ENCODE peak calls at places on chromosomes 5 and 9, in four cellular contexts. X is fibroblast of lung, D is brain microvascular endothelial cell, P is progenitor cell of endocrine pancreas. U is an unnamed sample.

GRCh38 chr9:19976226-19976625 is 187.4 kb upstream of the SLC24A2 start:
- DNase-seq in X (no peak), D (no peak), P (no peak), U (no peak)

GRCh38 chr5:143031781-143032724 is 261.9 kb downstream of the ARHGAP26 start:
- DNase-seq in X (no peak), D (no peak), P (no peak), U (no peak)

GRCh38 chr9:15211160-15211993 is 95.6 kb downstream of the TTC39B start:
- DNase-seq in X (peak), D (peak), P (peak), U (peak)

GRCh38 chr5:153445875-153446567 is 44.4 kb upstream of the GRIA1 start:
- DNase-seq in X (peak), D (peak), P (no peak), U (no peak)

GRCh38 chr9:105219291-105219805 is 25.1 kb upstream of the SLC44A1 start:
- DNase-seq in X (no peak), D (no peak), P (no peak), U (no peak)

GRCh38 chr9:126319651-126320050 is 7.0 kb upstream of the MVB12B start:
- DNase-seq in X (no peak), D (no peak), P (no peak), U (no peak)

GRCh38 chr5:131423056-131423455 is 159.2 kb downstream of the CDC42SE2 start:
- DNase-seq in X (peak), D (peak), P (no peak), U (no peak)

GRCh38 chr9:94623253-94623652 is 16.1 kb downstream of the FBP1 start:
- DNase-seq in X (peak), D (no peak), P (peak), U (no peak)

GRCh38 chr5:75558221-75558620 is 46.5 kb downstream of the POLK start:
- DNase-seq in X (no peak), D (no peak), P (no peak), U (no peak)

GRCh38 chr5:179266291-179267070 is 78.8 kb downstream of the ADAMTS2 start:
- DNase-seq in X (no peak), D (no peak), P (no peak), U (peak)

GRCh38 chr5:88290801-88291200 is 22.2 kb upstream of the TMEM161B start:
- DNase-seq in X (peak), D (peak), P (no peak), U (no peak)

GRCh38 chr9:129996161-129996849 is 46.7 kb downstream of the FNBP1 start:
- DNase-seq in X (no peak), D (no peak), P (no peak), U (no peak)

GRCh38 chr5:77152441-77152840 is 58.0 kb upstream of the PDE8B start:
- DNase-seq in X (no peak), D (no peak), P (no peak), U (no peak)

GRCh38 chr9:113622038-113622437 is 158.5 kb downstream of the RGS3 start:
- DNase-seq in X (no peak), D (no peak), P (no peak), U (no peak)

GRCh38 chr5:8864053-8864452 is 681.8 kb downstream of the SEMA5A start:
- DNase-seq in X (peak), D (no peak), P (no peak), U (no peak)

GRCh38 chr5:5705010-5705409 is 282.5 kb downstream of the ICE1 start:
- DNase-seq in X (no peak), D (no peak), P (no peak), U (no peak)

GRCh38 chr9:119400607-119401006 is 31.4 kb upstream of the BRINP1 start:
- DNase-seq in X (no peak), D (no peak), P (no peak), U (no peak)

GRCh38 chr5:42579320-42579719 is 156.1 kb downstream of the GHR start:
- DNase-seq in X (no peak), D (no peak), P (no peak), U (no peak)

GRCh38 chr5:165594693-165595092 is 2089.3 kb downstream of the MAT2B start:
- DNase-seq in X (no peak), D (no peak), P (no peak), U (no peak)

GRCh38 chr5:138536665-138537315 is 6.2 kb downstream of the ETF1 start:
- DNase-seq in X (peak), D (peak), P (no peak), U (no peak)

GRCh38 chr9:85941617-85941930 is 628 bp downstream of the NAA35 start:
- DNase-seq in X (no peak), D (no peak), P (no peak), U (no peak)

GRCh38 chr9:127053057-127053821 is 69.2 kb downstream of the ANGPTL2 start:
- DNase-seq in X (no peak), D (no peak), P (no peak), U (no peak)

GRCh38 chr5:38574009-38574408 is 17.6 kb upstream of the LIFR start:
- DNase-seq in X (no peak), D (no peak), P (no peak), U (no peak)

GRCh38 chr5:179754024-179754423 is 21.4 kb downstream of the MAML1 start:
- DNase-seq in X (no peak), D (no peak), P (no peak), U (no peak)

GRCh38 chr9:74132986-74133385 is 364.1 kb upstream of the RORB start:
- DNase-seq in X (no peak), D (no peak), P (no peak), U (no peak)

GRCh38 chr5:43273552-43273951 is 39.7 kb downstream of the HMGCS1 start:
- DNase-seq in X (no peak), D (no peak), P (no peak), U (no peak)

GRCh38 chr5:4053111-4053510 is 457.5 kb downstream of the IRX1 start:
- DNase-seq in X (no peak), D (no peak), P (no peak), U (no peak)

GRCh38 chr5:42943931-42944631 is 96.0 kb downstream of the ANXA2R start:
- DNase-seq in X (peak), D (peak), P (no peak), U (no peak)

GRCh38 chr9:136615631-136616306 is 46.9 kb upstream of the EGFL7 start:
- DNase-seq in X (peak), D (no peak), P (no peak), U (no peak)

GRCh38 chr9:98644011-98644410 is 64.7 kb downstream of the GABBR2 start:
- DNase-seq in X (no peak), D (no peak), P (no peak), U (no peak)

GRCh38 chr9:6106576-6107339 is 91.3 kb upstream of the RANBP6 start:
- DNase-seq in X (peak), D (peak), P (no peak), U (no peak)

GRCh38 chr9:6512085-6512657 is 99.2 kb downstream of the UHRF2 start:
- DNase-seq in X (peak), D (no peak), P (no peak), U (no peak)

GRCh38 chr5:1886634-1887399 is 4.1 kb upstream of the IRX4 start:
- DNase-seq in X (no peak), D (no peak), P (no peak), U (no peak)

DNA sequence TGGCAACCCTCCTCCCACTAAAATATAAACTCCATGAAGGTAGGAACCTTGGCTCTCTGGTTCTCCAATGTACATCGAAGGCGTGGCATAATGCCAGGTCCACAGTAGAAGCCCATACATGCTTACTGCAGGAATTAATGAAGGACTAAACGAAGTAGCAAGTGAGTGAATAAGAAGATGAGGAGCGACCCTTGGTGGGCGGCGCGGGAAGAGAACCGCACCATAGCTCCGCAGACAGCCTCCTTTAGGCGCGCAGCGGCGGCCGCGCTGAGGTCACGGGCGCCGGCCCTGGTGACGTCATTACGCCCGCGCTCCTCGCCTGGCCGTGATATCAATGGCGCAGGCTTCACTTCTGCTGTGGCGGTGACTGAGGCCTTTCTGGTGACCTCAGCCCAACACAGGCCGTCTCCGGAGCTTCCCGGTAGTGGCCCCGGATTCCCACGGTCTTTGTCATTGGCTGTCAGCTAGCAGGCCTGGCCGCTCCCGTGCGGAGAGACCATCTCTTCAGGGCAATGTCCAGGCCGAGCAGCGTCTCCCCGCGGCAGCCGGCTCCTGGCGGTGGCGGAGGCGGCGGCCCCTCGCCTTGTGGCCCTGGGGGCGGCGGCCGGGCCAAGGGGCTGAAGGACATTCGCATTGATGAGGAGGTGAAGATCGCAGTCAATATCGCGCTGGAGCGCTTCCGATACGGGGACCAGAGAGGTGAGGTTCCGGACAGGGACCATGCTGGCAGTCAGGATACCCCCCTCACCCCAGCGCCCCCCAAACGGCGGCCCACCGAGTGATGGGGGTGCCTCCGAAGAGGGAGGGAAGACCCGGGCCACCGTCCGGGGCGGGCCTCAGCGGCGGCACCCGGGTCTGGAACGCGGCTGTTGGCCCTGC is at the start of gene YTHDC2:
- DNase-seq in X (peak), D (peak), P (peak), U (peak)
- TF ChIP-seq CTCF in X (peak), D (peak), P (peak), U (no peak)

GRCh38 chr9:97474373-97474925 is 27.0 kb upstream of the TMOD1 start:
- DNase-seq in X (peak), D (peak), P (no peak), U (no peak)

GRCh38 chr9:97475079-97475478 is 26.4 kb upstream of the TMOD1 start:
- DNase-seq in X (peak), D (no peak), P (no peak), U (no peak)

GRCh38 chr9:97473717-97474116 is 27.7 kb upstream of the TMOD1 start:
- DNase-seq in X (no peak), D (no peak), P (no peak), U (no peak)

GRCh38 chr9:97468658-97469448 is 32.6 kb upstream of the TMOD1 start:
- DNase-seq in X (peak), D (peak), P (peak), U (no peak)

GRCh38 chr9:97470076-97470475 is 31.4 kb upstream of the TMOD1 start:
- DNase-seq in X (no peak), D (no peak), P (no peak), U (no peak)
- TF ChIP-seq CTCF in X (peak), D (peak), P (peak), U (no peak)

GRCh38 chr5:37045703-37046102 is 169.1 kb downstream of the NIPBL start:
- DNase-seq in X (no peak), D (no peak), P (no peak), U (no peak)

GRCh38 chr5:37039824-37040223 is 163.3 kb downstream of the NIPBL start:
- DNase-seq in X (no peak), D (no peak), P (no peak), U (no peak)

GRCh38 chr5:37044120-37044519 is 167.6 kb downstream of the NIPBL start:
- DNase-seq in X (no peak), D (no peak), P (no peak), U (no peak)

GRCh38 chr5:37047947-37048346 is 171.4 kb downstream of the NIPBL start:
- DNase-seq in X (no peak), D (no peak), P (no peak), U (no peak)

GRCh38 chr5:37043693-37044092 is 167.1 kb downstream of the NIPBL start:
- DNase-seq in X (no peak), D (no peak), P (no peak), U (no peak)
- TF ChIP-seq CTCF in X (no peak), D (peak), P (no peak), U (no peak)

GRCh38 chr5:141883948-141884318 is 5.7 kb upstream of the PCDH1 start:
- DNase-seq in X (no peak), D (no peak), P (no peak), U (no peak)

GRCh38 chr5:141889282-141889871 is 11.2 kb upstream of the PCDH1 start:
- DNase-seq in X (no peak), D (no peak), P (no peak), U (no peak)
- TF ChIP-seq CTCF in X (peak), D (peak), P (no peak), U (no peak)

DNA sequence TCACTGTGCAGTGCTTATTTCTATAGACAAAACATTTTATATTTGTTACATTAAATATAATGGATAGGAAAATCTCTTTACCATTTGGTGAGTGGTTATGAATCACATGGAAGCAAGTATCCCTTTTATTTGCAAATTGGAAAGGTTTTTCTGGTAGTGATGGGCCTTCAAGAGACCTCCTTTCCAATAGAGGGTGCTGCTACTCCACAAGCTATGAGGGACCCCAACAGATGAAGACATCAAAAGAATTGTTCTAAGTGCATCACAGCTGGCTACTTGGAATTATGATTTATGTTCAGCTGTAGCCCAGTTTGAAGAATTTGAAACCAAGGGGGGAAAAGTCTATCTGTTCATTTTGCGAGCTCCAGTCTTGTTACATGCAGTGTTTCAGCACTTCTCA is 493.7 kb upstream of the SGCD start:
- DNase-seq in X (no peak), D (no peak), P (no peak), U (no peak)
- TF ChIP-seq CTCF in X (no peak), D (no peak), P (no peak), U (no peak)

DNA sequence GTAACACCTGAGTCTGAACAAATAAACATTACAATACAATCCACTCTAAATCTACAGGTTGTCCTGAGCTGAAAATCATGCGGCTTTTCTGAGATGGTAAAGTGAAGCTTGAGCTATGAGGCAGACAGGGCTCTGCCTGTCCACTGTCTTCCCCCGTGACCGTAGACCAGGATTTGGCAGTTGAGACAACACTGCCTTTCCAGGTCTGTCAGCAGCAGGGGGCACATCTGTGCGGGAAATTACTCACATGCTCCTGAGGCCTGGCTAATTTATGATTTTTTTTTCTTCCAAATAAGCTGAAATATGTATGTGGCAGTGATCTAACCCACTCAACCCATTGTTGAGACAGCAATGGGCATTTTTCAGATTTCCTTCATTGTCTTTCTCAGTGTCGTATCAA is 307.9 kb downstream of the FBXL7 start:
- DNase-seq in X (peak), D (peak), P (no peak), U (no peak)
- TF ChIP-seq CTCF in X (peak), D (peak), P (no peak), U (no peak)

U was measured in natural killer cell.